ENCODE peak calls at places on chromosomes 1 and 21, in five cellular contexts. F is esophagus squamous epithelium, Q is stomach, O is A549, V is HFF-Myc. Y is an unnamed sample.

GRCh38 chr1:117077267-117077666 is 17.1 kb downstream of the TTF2 start:
- DNase-seq in F (no peak), Q (no peak), O (peak; percentile 40), V (no peak), Y (peak; percentile 89)

GRCh38 chr21:36707763-36708511 is 9.0 kb downstream of the SIM2 start:
- DNase-seq in F (no peak), Q (no peak), O (no peak), V (no peak), Y (no peak)

GRCh38 chr1:248699099-248699498 is 3.5 kb downstream of the OR14I1 start:
- DNase-seq in F (no peak), Q (no peak), O (no peak), V (no peak), Y (no peak)

GRCh38 chr21:42433946-42434551 is 30.3 kb downstream of the UBASH3A start:
- DNase-seq in F (no peak), Q (peak; percentile 42), O (no peak), V (no peak), Y (no peak)

GRCh38 chr1:155081472-155082300 is 3.0 kb downstream of the EFNA3 start:
- DNase-seq in F (no peak), Q (no peak), O (peak; percentile 29), V (no peak), Y (no peak)

GRCh38 chr1:152869808-152870419 is 8.2 kb upstream of the SMCP start:
- DNase-seq in F (no peak), Q (peak; percentile 75), O (peak; percentile 71), V (peak; percentile 26), Y (no peak)

GRCh38 chr1:37034301-37035013 is at the start of gene GRIK3:
- DNase-seq in F (no peak), Q (no peak), O (no peak), V (no peak), Y (no peak)

GRCh38 chr1:65791396-65791795 is 1.3 kb upstream of the PDE4B start:
- DNase-seq in F (no peak), Q (no peak), O (no peak), V (no peak), Y (no peak)

GRCh38 chr1:38128926-38129453 is 82.4 kb upstream of the POU3F1 start:
- DNase-seq in F (no peak), Q (no peak), O (no peak), V (no peak), Y (no peak)

GRCh38 chr1:13600762-13601483 is 17.3 kb downstream of the PDPN start:
- DNase-seq in F (no peak), Q (no peak), O (no peak), V (no peak), Y (no peak)

DNA sequence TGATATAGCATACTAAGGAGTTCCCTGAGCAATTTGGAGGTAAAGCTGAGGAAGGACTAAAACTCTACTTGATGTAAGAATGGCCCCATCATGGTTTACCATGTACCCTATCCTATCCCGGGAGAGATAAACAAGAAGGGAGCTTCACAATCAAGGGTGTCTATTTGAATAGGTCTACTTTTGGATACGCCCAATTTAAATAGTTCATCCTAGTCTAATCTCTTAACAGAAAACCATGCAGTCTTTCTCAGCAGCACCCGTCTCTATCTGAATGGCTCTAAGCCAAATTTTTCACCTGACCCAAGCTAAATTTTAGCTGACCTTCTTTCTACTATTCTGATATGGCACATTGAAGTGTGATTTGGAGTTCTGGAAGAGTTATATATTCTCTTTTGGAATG is 122.0 kb downstream of the TNNI3K start:
- DNase-seq in F (no peak), Q (no peak), O (no peak), V (no peak), Y (no peak)
- H3K4me3 ChIP-seq in F (no peak overlapping the region), Q (no peak overlapping the region), O (no peak overlapping the region), V (no peak overlapping the region), Y (no peak overlapping the region)

DNA sequence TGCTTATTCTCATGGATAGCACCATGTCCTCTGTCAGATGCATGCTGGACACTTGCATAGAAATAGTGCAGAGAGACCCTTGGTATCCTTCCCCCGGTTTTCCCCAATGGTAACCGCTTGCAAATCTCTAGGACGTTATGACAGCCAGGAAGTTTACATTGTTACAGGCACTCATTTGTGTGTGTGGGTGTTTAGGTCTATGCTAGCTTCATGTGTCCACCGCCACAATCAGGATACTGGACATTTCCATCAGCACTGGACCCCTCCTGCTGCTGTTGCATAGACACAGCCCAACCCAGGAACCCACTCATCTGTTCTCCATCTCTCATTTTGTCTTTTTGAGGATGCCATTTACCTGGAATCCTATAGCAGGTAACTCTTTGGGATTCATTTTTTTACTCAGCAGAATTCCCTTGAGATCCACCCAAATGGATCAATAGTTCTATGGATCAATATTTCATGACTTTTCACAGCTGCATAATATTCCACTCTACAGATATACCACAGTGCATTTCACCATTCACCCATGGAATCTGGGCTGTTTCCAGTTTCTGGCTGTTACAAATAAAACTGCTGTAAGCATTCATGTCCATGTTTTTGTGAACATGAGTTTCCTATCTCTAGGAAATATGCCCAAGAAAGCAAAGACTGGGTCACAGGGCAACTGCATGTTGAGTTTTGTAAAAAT is 6.6 kb upstream of the WNT9A start:
- DNase-seq in F (no peak), Q (no peak), O (no peak), V (no peak), Y (no peak)
- TF ChIP-seq CTCF in F (no peak), Q (no peak), O (no peak), V (no peak), Y (no peak)

GRCh38 chr1:39638965-39639332 is 494 bp downstream of the HEYL start:
- DNase-seq in F (no peak), Q (no peak), O (no peak), V (no peak), Y (no peak)
- H3K4me3 ChIP-seq in F (peak overlapping the region; percentile 30), Q (peak overlapping the region; percentile 53), O (peak overlapping the region; percentile 56), V (no peak overlapping the region), Y (no peak overlapping the region)

GRCh38 chr1:113493533-113493932 is 103.2 kb downstream of the MAGI3 start:
- DNase-seq in F (no peak), Q (no peak), O (no peak), V (no peak), Y (no peak)

GRCh38 chr1:113490384-113490783 is 100.1 kb downstream of the MAGI3 start:
- DNase-seq in F (no peak), Q (no peak), O (no peak), V (no peak), Y (no peak)

DNA sequence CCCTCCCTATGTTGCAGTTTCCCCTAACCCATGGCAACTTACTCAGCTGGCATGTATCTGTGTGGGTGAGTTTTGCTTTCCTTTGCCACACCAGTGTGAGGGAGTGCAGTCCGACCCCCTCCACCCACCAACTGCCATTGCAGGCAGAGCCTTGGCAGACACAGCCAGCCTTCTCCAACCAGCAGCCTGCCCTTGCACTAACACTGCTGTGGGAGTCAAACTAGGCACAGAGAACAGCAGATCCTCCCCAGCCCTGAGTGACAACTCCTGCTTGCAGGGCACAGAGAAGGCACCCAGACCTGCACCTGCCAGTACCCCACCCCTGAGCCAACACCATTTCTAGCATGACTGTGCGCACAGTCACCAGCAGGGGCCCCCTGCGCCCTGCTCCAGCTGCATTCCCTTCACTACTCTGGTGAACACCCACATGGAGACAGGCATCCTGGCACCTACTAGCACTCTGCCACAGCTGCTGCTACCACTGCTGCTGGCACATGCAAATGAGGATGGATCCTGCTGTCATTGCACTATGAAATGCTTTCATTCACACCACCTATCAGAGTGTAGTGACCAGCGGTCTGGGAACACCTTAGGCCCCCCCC is 98.4 kb downstream of the MAGI3 start:
- DNase-seq in F (no peak), Q (no peak), O (no peak), V (no peak), Y (no peak)
- TF ChIP-seq CTCF in F (no peak), Q (no peak), O (no peak), V (peak; percentile 12), Y (peak; percentile 43)

GRCh38 chr1:32350785-32351076 is 11.6 kb downstream of the FAM229A start:
- DNase-seq in F (no peak), Q (no peak), O (no peak), V (no peak), Y (no peak)
- H3K4me3 ChIP-seq in F (peak overlapping the region; percentile 74), Q (peak overlapping the region; percentile 75), O (peak overlapping the region; percentile 83), V (no peak overlapping the region), Y (no peak overlapping the region)